ENCODE peak calls at places on chromosome 13, in six cellular contexts. U is mucosa of descending colon; D is stimulated activated CD4-positive, alpha-beta T cell treated with anti-CD3 and anti-CD28 coated beads, Interleukin-15, amount 100 ng/mL, for 1 hour; Y is tibial artery; Q is non-pigmented ciliary epithelial cell; S is NCI-H2029 treated with DMSO at 0.1 percent for 48 hours. O is an unnamed sample.

GRCh38 chr13:77113496-77113895 is 86.5 kb upstream of the FBXL3 start:
- DNase-seq in U (no peak), Y (no peak), S (no peak), Q (peak), D (no peak), O (no peak)

GRCh38 chr13:80454245-80454644 is 113.3 kb upstream of the SPRY2 start:
- DNase-seq in D (no peak), S (no peak), Q (peak), U (no peak), Y (no peak), O (no peak)

GRCh38 chr13:92716749-92717148 is 509.9 kb upstream of the GPC6 start:
- DNase-seq in D (no peak), S (no peak), Q (no peak), U (no peak), Y (no peak), O (no peak)

GRCh38 chr13:100872761-100873160 is 198.2 kb upstream of the TMTC4 start:
- DNase-seq in Q (no peak), Y (no peak), S (no peak), D (no peak), U (no peak), O (no peak)

GRCh38 chr13:22703601-22704209 is 477.1 kb upstream of the SGCG start:
- DNase-seq in U (no peak), Y (no peak), D (no peak), Q (no peak), S (no peak), O (no peak)

GRCh38 chr13:102400619-102401125 is 1.2 kb downstream of the FGF14 start:
- DNase-seq in U (no peak), Q (no peak), D (no peak), S (no peak), Y (peak), O (peak)

GRCh38 chr13:50229935-50230334 is 214.7 kb downstream of the KCNRG start:
- DNase-seq in S (no peak), U (no peak), Y (no peak), D (no peak), Q (no peak), O (no peak)

GRCh38 chr13:99057310-99057975 is 79.6 kb upstream of the DOCK9 start:
- DNase-seq in D (no peak), Q (no peak), U (no peak), Y (no peak), S (no peak), O (no peak)

GRCh38 chr13:24630851-24631341 is 49.3 kb upstream of the ATP12A start:
- DNase-seq in D (no peak), Q (peak), S (no peak), Y (no peak), U (no peak), O (no peak)

GRCh38 chr13:33785384-33785783 is 32.6 kb upstream of the RFC3 start:
- DNase-seq in S (no peak), Y (no peak), U (no peak), D (no peak), Q (no peak), O (no peak)

GRCh38 chr13:84645196-84646071 is 763.2 kb upstream of the SLITRK1 start:
- DNase-seq in U (no peak), S (no peak), Y (no peak), D (no peak), Q (no peak), O (no peak)

GRCh38 chr13:84607614-84608013 is 725.3 kb upstream of the SLITRK1 start:
- DNase-seq in Q (peak), S (no peak), Y (no peak), U (no peak), D (no peak), O (peak)

GRCh38 chr13:92158335-92158734 is 759.9 kb downstream of the GPC5 start:
- DNase-seq in S (no peak), Y (no peak), D (no peak), U (no peak), Q (peak), O (no peak)

GRCh38 chr13:99178636-99179035 is 22.0 kb upstream of the UBAC2 start:
- DNase-seq in Y (no peak), Q (no peak), S (no peak), U (no peak), D (no peak), O (no peak)

GRCh38 chr13:30572859-30573275 is 44.9 kb upstream of the USPL1 start:
- DNase-seq in Y (no peak), S (no peak), D (no peak), U (no peak), Q (no peak), O (peak)

GRCh38 chr13:92224052-92224821 is 825.8 kb downstream of the GPC5 start:
- DNase-seq in Y (no peak), D (no peak), S (no peak), Q (peak), U (no peak), O (no peak)

GRCh38 chr13:20940083-20940482 is 37.5 kb upstream of the XPO4 start:
- DNase-seq in D (no peak), Q (peak), Y (no peak), U (no peak), S (no peak), O (no peak)

GRCh38 chr13:32107474-32107873 is 75.9 kb downstream of the FRY start:
- DNase-seq in S (no peak), Y (no peak), Q (no peak), U (no peak), D (no peak), O (no peak)

GRCh38 chr13:36907801-36908200 is 12.2 kb downstream of the SMAD9 start:
- DNase-seq in Q (no peak), Y (no peak), S (no peak), D (no peak), U (no peak), O (no peak)

GRCh38 chr13:46165485-46166220 is 16.3 kb downstream of the LCP1 start:
- DNase-seq in D (no peak), U (no peak), S (no peak), Y (no peak), Q (peak), O (no peak)

O was measured in cerebellar cortex.